ENCODE peak calls at places on chromosomes 6 and 20, in four cellular contexts. O is uterus, E is neural progenitor cell, T is tibial artery. Q is an unnamed sample.

GRCh38 chr6:105384004-105384403 is 18.9 kb downstream of the PREP start:
- DNase-seq in O (no peak), T (no peak), E (no peak), Q (peak; percentile 23)

GRCh38 chr6:134060491-134061106 is 8.2 kb upstream of the SLC2A12 start:
- DNase-seq in O (no peak), T (no peak), E (peak; percentile 34), Q (no peak)

GRCh38 chr20:33704197-33704924 is 15.7 kb downstream of the PXMP4 start:
- DNase-seq in O (no peak), T (no peak), E (no peak), Q (no peak)

GRCh38 chr6:41694815-41695536 is 40.4 kb downstream of the TFEB start:
- DNase-seq in O (no peak), T (no peak), E (no peak), Q (no peak)

GRCh38 chr20:18314786-18315406 is 26.6 kb downstream of the ZNF133 start:
- DNase-seq in O (no peak), T (no peak), E (no peak), Q (no peak)

GRCh38 chr6:145845557-145845956 is 31.0 kb upstream of the FBXO30 start:
- DNase-seq in O (no peak), T (no peak), E (no peak), Q (no peak)

GRCh38 chr20:20860078-20860806 is 147.8 kb upstream of the RALGAPA2 start:
- DNase-seq in E (peak; percentile 95), T (peak; percentile 83), O (peak; percentile 74), Q (peak; percentile 86)

GRCh38 chr6:25889877-25890853 is 16.1 kb upstream of the SLC17A3 start:
- DNase-seq in E (peak; percentile 66), O (no peak), T (no peak), Q (peak; percentile 20)

GRCh38 chr20:48766205-48766604 is 61.6 kb downstream of the PREX1 start:
- DNase-seq in E (no peak), T (no peak), O (no peak), Q (no peak)

GRCh38 chr6:85453490-85453889 is 3.6 kb downstream of the NT5E start:
- DNase-seq in O (no peak), E (no peak), T (no peak), Q (no peak)

GRCh38 chr20:61917459-61917858 is 148.2 kb downstream of the TAF4 start:
- DNase-seq in T (no peak), O (no peak), E (no peak), Q (no peak)

GRCh38 chr6:165986647-165987482 is 180.8 kb downstream of the TBXT start:
- DNase-seq in O (no peak), T (no peak), E (peak; percentile 69), Q (no peak)

GRCh38 chr6:71347119-71347518 is 58.5 kb downstream of the OGFRL1 start:
- DNase-seq in O (no peak), E (no peak), T (no peak), Q (no peak)

GRCh38 chr6:54846857-54847721 is 518 bp downstream of the FAM83B start:
- DNase-seq in O (no peak), E (peak; percentile 59), T (no peak), Q (peak; percentile 30)

GRCh38 chr6:12022903-12023522 is 10.9 kb downstream of the HIVEP1 start:
- DNase-seq in E (peak; percentile 36), O (no peak), T (no peak), Q (no peak)

GRCh38 chr6:133242761-133243590 is 1.8 kb downstream of the EYA4 start:
- DNase-seq in E (peak; percentile 66), O (no peak), T (no peak), Q (no peak)

GRCh38 chr6:34155471-34156300 is 9.8 kb upstream of the GRM4 start:
- DNase-seq in T (no peak), E (no peak), O (peak; percentile 3), Q (no peak)

GRCh38 chr20:3121271-3121911 is 36.9 kb upstream of the AVP start:
- DNase-seq in O (no peak), E (no peak), T (no peak), Q (no peak)

GRCh38 chr6:3220366-3220765 is 7.1 kb downstream of the TUBB2B start:
- DNase-seq in E (no peak), O (no peak), T (no peak), Q (no peak)

GRCh38 chr6:1609662-1610496 is at the start of gene FOXC1:
- DNase-seq in O (peak; percentile 81), E (peak; percentile 91), T (peak; percentile 93), Q (peak; percentile 79)

GRCh38 chr6:5905431-5906339 is 101.0 kb downstream of the NRN1 start:
- DNase-seq in O (peak; percentile 82), E (no peak), T (peak; percentile 92), Q (peak; percentile 59)

GRCh38 chr6:111993342-111993741 is 60.6 kb upstream of the CCN6 start:
- DNase-seq in O (no peak), T (no peak), E (no peak), Q (no peak)

GRCh38 chr6:56714982-56715456 is 72.3 kb upstream of the DST start:
- DNase-seq in O (no peak), T (no peak), E (peak; percentile 11), Q (no peak)

GRCh38 chr20:8399963-8400362 is 267.9 kb downstream of the PLCB1 start:
- DNase-seq in E (no peak), O (no peak), T (no peak), Q (no peak)

GRCh38 chr20:46953596-46953995 is 59.0 kb downstream of the EYA2 start:
- DNase-seq in E (no peak), O (no peak), T (no peak), Q (no peak)

GRCh38 chr6:43368517-43369160 is 808 bp downstream of the ZNF318 start:
- DNase-seq in O (peak; percentile 33), T (peak; percentile 44), E (peak; percentile 89), Q (peak; percentile 50)

GRCh38 chr20:1569417-1569861 is 11.9 kb upstream of the SIRPD start:
- DNase-seq in E (no peak), T (no peak), O (no peak), Q (no peak)

GRCh38 chr20:61512475-61512874 is 260.4 kb downstream of the CDH4 start:
- DNase-seq in O (no peak), E (no peak), T (no peak), Q (no peak)

GRCh38 chr20:7362601-7363000 is 577.7 kb downstream of the HAO1 start:
- DNase-seq in T (no peak), O (no peak), E (no peak), Q (no peak)

GRCh38 chr20:37897008-37897548 is 5.8 kb upstream of the VSTM2L start:
- DNase-seq in E (peak; percentile 75), O (no peak), T (no peak), Q (no peak)

GRCh38 chr6:163878656-163879055 is 464.1 kb downstream of the QKI start:
- DNase-seq in T (no peak), O (no peak), E (no peak), Q (no peak)

GRCh38 chr20:19935842-19936241 is 81.3 kb upstream of the NAA20 start:
- DNase-seq in E (no peak), T (no peak), O (no peak), Q (peak; percentile 75)

GRCh38 chr6:1312444-1313363 is 806 bp downstream of the FOXQ1 start:
- DNase-seq in E (peak; percentile 66), O (no peak), T (no peak), Q (no peak)

GRCh38 chr6:35906499-35906846 is 14.4 kb downstream of the SRPK1 start:
- DNase-seq in E (no peak), T (no peak), O (no peak), Q (no peak)

DNA sequence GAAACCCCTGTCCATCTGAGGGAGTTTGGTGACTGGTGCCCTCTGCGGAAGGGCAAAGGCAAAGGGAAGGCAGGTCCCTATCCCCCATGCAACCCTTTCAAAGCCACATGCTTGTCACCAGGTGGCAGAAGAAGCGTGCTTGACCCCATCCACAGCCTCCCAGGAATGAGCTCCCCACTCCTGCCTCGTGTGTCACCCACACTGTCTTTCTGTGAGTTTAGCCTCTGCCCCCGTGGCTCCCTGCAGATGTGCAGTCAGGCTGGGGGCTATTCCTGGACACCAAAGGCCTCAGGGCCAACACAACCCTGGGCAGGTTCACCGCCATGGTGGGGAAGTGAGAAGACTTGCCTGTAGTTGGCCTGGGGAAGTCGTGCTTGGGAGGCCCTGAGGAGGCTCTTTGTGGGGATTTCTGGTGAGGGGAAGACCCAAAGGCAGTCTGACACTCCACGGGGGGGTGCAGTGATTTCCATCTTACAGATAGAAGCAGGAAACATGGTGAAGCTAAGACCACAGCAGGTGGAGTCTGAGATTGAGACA is 16.6 kb upstream of the PCMTD2 start:
- DNase-seq in O (no peak), E (no peak), T (no peak), Q (no peak)
- TF ChIP-seq CTCF in O (no peak), E (no peak), T (no peak), Q (no peak)

GRCh38 chr20:10357974-10358373 is 76.0 kb downstream of the MKKS start:
- DNase-seq in T (no peak), E (peak; percentile 6), O (no peak), Q (no peak)
- TF ChIP-seq CTCF in T (peak; percentile 26), E (peak; percentile 62), O (no peak), Q (no peak)

GRCh38 chr20:63096681-63097335 is 90.0 kb upstream of the BHLHE23 start:
- DNase-seq in O (no peak), T (no peak), E (no peak), Q (peak; percentile 1)

GRCh38 chr20:63099426-63100267 is 92.9 kb upstream of the BHLHE23 start:
- DNase-seq in E (no peak), O (no peak), T (no peak), Q (peak; percentile 2)

GRCh38 chr20:63098195-63098810 is 91.5 kb upstream of the BHLHE23 start:
- DNase-seq in E (no peak), T (no peak), O (peak; percentile 4), Q (peak; percentile 2)

GRCh38 chr20:63095718-63096654 is 89.2 kb upstream of the BHLHE23 start:
- DNase-seq in T (no peak), O (peak; percentile 8), E (no peak), Q (peak; percentile 38)

GRCh38 chr20:63097336-63097831 is 90.6 kb upstream of the BHLHE23 start:
- DNase-seq in O (peak; percentile 7), T (no peak), E (no peak), Q (peak; percentile 3)
- TF ChIP-seq CTCF in O (no peak), T (no peak), E (no peak), Q (no peak)

GRCh38 chr6:149198265-149198664 is 119.2 kb upstream of the TAB2 start:
- DNase-seq in T (no peak), O (no peak), E (no peak), Q (no peak)

GRCh38 chr6:149194815-149195558 is 122.5 kb upstream of the TAB2 start:
- DNase-seq in E (no peak), O (no peak), T (no peak), Q (no peak)

GRCh38 chr6:149196091-149196490 is 121.4 kb upstream of the TAB2 start:
- DNase-seq in E (no peak), T (no peak), O (no peak), Q (no peak)

GRCh38 chr6:149200282-149200936 is 117.1 kb upstream of the TAB2 start:
- DNase-seq in E (no peak), T (no peak), O (no peak), Q (no peak)

DNA sequence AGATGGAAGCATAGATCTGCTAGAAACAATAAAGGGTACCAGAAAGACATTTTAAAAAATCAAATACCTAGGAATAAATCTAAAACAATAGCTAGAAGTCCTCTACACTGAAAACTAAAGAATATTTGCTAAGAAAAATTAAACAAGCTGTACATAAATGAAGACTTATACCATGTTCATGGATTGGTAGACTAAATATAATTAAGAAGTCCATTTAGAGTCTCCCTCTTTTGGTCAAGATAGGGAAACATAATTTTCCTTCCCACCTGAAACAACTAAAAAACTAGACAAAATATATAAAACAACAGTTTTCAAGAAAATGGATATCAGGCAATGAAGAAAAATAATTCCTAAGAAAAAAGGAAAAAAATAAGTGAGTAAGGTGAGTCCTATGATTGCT is 120.0 kb upstream of the TAB2 start:
- DNase-seq in O (no peak), E (no peak), T (no peak), Q (no peak)
- TF ChIP-seq CTCF in O (no peak), E (no peak), T (no peak), Q (no peak)

GRCh38 chr6:13328076-13328874 is at the start of gene TBC1D7:
- DNase-seq in T (peak; percentile 90), E (peak; percentile 94), O (peak; percentile 91), Q (peak; percentile 95)
- TF ChIP-seq CTCF in T (no peak), E (peak; percentile 17), O (no peak), Q (peak; percentile 18)